ENCODE peak calls at places on chromosomes 2 and 18, in nine cellular contexts. B is HEK293T; A is effector memory CD4-positive, alpha-beta T cell; I is uterus; T is EL; X is endothelial cell of umbilical vein; C is HT1080; M is sciatic nerve; H is NB4. N is an unnamed sample.

GRCh38 chr2:34738691-34739090 is 1139.6 kb upstream of the FAM98A start:
- DNase-seq in X (no peak), B (no peak), A (no peak), T (no peak), I (no peak), M (no peak), C (no peak), H (peak), N (no peak)

GRCh38 chr2:105411720-105412407 is 13.0 kb upstream of the FHL2 start:
- DNase-seq in H (no peak), M (no peak), T (no peak), X (no peak), B (no peak), I (no peak), C (no peak), A (no peak), N (no peak)

GRCh38 chr2:209970271-209970670 is 32.2 kb upstream of the RPE start:
- DNase-seq in T (no peak), C (no peak), X (no peak), A (no peak), M (no peak), H (no peak), B (no peak), I (no peak), N (no peak)

GRCh38 chr2:151111599-151112278 is 149.9 kb downstream of the RBM43 start:
- DNase-seq in T (peak), I (no peak), C (peak), X (no peak), H (peak), B (no peak), M (no peak), A (no peak), N (peak)

GRCh38 chr2:241123816-241124536 is 21.9 kb upstream of the MTERF4 start:
- DNase-seq in C (peak), H (no peak), A (peak), I (no peak), M (peak), X (no peak), T (no peak), B (no peak), N (no peak)

GRCh38 chr2:71605781-71606241 is 152.4 kb downstream of the DYSF start:
- DNase-seq in H (no peak), M (peak), A (no peak), C (no peak), X (no peak), B (no peak), I (peak), T (no peak), N (no peak)

GRCh38 chr2:42498482-42498881 is 4.7 kb upstream of the KCNG3 start:
- DNase-seq in X (no peak), H (no peak), A (no peak), T (no peak), B (no peak), I (no peak), C (no peak), M (no peak), N (peak)

GRCh38 chr18:75408554-75409506 is 18.7 kb downstream of the SMIM21 start:
- DNase-seq in C (peak), X (peak), A (no peak), H (peak), B (no peak), T (peak), M (no peak), I (no peak), N (peak)

GRCh38 chr18:79788096-79789085 is 9.3 kb upstream of the KCNG2 start:
- DNase-seq in C (no peak), B (no peak), T (no peak), X (no peak), H (no peak), A (no peak), I (no peak), M (peak), N (peak)

GRCh38 chr2:46650556-46651001 is 171.2 kb downstream of the TMEM247 start:
- DNase-seq in B (peak), H (peak), T (peak), X (peak), M (peak), C (peak), A (peak), I (peak), N (peak)

GRCh38 chr18:79637181-79637920 is 42.3 kb upstream of the CTDP1 start:
- DNase-seq in H (no peak), M (no peak), C (no peak), I (no peak), X (no peak), A (no peak), T (no peak), B (no peak), N (no peak)

GRCh38 chr2:168592181-168592831 is 136.2 kb downstream of the CERS6 start:
- DNase-seq in C (no peak), I (no peak), X (no peak), B (no peak), A (no peak), M (no peak), T (no peak), H (no peak), N (no peak)

GRCh38 chr18:57437433-57437781 is 2.2 kb downstream of the ONECUT2 start:
- DNase-seq in I (no peak), H (no peak), X (no peak), M (no peak), A (no peak), B (no peak), T (no peak), C (no peak), N (no peak)

GRCh38 chr2:166138144-166138543 is 10.3 kb upstream of the SCN1A start:
- DNase-seq in A (no peak), M (no peak), X (no peak), C (no peak), B (no peak), H (no peak), T (no peak), I (no peak), N (no peak)

GRCh38 chr18:45167631-45168225 is 447.5 kb upstream of the SLC14A2 start:
- DNase-seq in T (peak), M (no peak), X (no peak), I (no peak), C (peak), H (no peak), A (no peak), B (no peak), N (peak)

GRCh38 chr2:200077210-200077650 is 121.8 kb downstream of the MAIP1 start:
- DNase-seq in T (peak), X (no peak), A (no peak), C (peak), H (no peak), I (no peak), M (no peak), B (no peak), N (peak)

GRCh38 chr2:218074031-218074430 is 5.0 kb downstream of the RUFY4 start:
- DNase-seq in M (no peak), B (peak), T (peak), H (peak), A (no peak), X (peak), C (peak), I (no peak), N (peak)

GRCh38 chr2:31523871-31524492 is 56.8 kb downstream of the SRD5A2 start:
- DNase-seq in B (peak), C (peak), H (peak), M (peak), A (peak), T (peak), I (no peak), X (peak), N (peak)

GRCh38 chr2:3126686-3127278 is 250.8 kb downstream of the EIPR1 start:
- DNase-seq in I (no peak), M (peak), A (no peak), H (no peak), C (peak), X (peak), B (no peak), T (peak), N (no peak)

GRCh38 chr2:237885931-237886701 is 26.7 kb downstream of the RAMP1 start:
- DNase-seq in A (no peak), M (peak), B (no peak), H (no peak), X (no peak), C (no peak), I (peak), T (no peak), N (no peak)

GRCh38 chr2:175167076-175167791 is 769 bp downstream of the ATF2 start:
- DNase-seq in B (peak), H (no peak), I (peak), A (no peak), C (peak), M (peak), T (peak), X (peak), N (peak)

GRCh38 chr18:30992231-30992630 is 50.3 kb downstream of the DSC3 start:
- DNase-seq in C (peak), H (no peak), A (no peak), M (no peak), X (no peak), B (no peak), I (no peak), T (no peak), N (no peak)

GRCh38 chr18:11862468-11863137 is 11.4 kb downstream of the CHMP1B start:
- DNase-seq in X (no peak), B (no peak), T (no peak), M (no peak), C (no peak), I (no peak), A (no peak), H (no peak), N (no peak)

GRCh38 chr2:165406053-165406628 is 63.4 kb upstream of the CSRNP3 start:
- DNase-seq in I (no peak), X (no peak), B (peak), M (no peak), C (peak), H (no peak), A (no peak), T (peak), N (peak)

GRCh38 chr18:47953471-47953931 is 23.0 kb upstream of the SMAD2 start:
- DNase-seq in A (no peak), C (peak), M (no peak), X (peak), I (no peak), T (peak), H (peak), B (no peak), N (peak)

GRCh38 chr2:75764611-75765010 is 53.9 kb upstream of the GCFC2 start:
- DNase-seq in I (no peak), T (no peak), X (peak), A (no peak), M (no peak), B (no peak), C (no peak), H (no peak), N (no peak)

GRCh38 chr2:105308785-105309540 is 20.6 kb downstream of the TGFBRAP1 start:
- DNase-seq in M (no peak), C (no peak), T (no peak), H (peak), X (no peak), B (no peak), A (no peak), I (no peak), N (peak)

N was measured in iris pigment epithelial cell.